ENCODE peak calls at places on chromosomes 2 and 18, in four cellular contexts. Z is HepG2, H is WTC11, K is K562. A is an unnamed sample.

GRCh38 chr2:37635359-37636208 is 35.9 kb downstream of the CDC42EP3 start:
- DNase-seq in Z (no peak), H (no peak), K (no peak), A (no peak)

GRCh38 chr2:98757904-98758421 is 27.0 kb upstream of the MGAT4A start:
- DNase-seq in Z (no peak), H (no peak), K (no peak), A (no peak)

GRCh38 chr2:208466133-208466919 is 59.7 kb downstream of the PTH2R start:
- DNase-seq in Z (peak; percentile 61), H (peak; percentile 46), K (peak; percentile 35), A (peak; percentile 55)

GRCh38 chr18:58227361-58227930 is 183.4 kb downstream of the NEDD4L start:
- DNase-seq in Z (no peak), H (no peak), K (no peak), A (no peak)

GRCh38 chr2:181810823-181811695 is 80.5 kb upstream of the ITPRID2 start:
- DNase-seq in Z (peak; percentile 74), H (no peak), K (peak; percentile 27), A (no peak)

GRCh38 chr18:44681039-44681595 is 429 bp downstream of the SETBP1 start:
- DNase-seq in Z (no peak), H (no peak), K (no peak), A (no peak)

GRCh38 chr18:59402432-59403090 is 43.5 kb upstream of the LMAN1 start:
- DNase-seq in Z (peak; percentile 90), H (peak; percentile 88), K (peak; percentile 41), A (peak; percentile 83)

GRCh38 chr2:25894135-25894830 is 16.0 kb upstream of the ASXL2 start:
- DNase-seq in Z (peak; percentile 49), H (no peak), K (no peak), A (no peak)

GRCh38 chr2:75199428-75200011 is at the start of gene TACR1:
- DNase-seq in Z (peak; percentile 41), H (peak; percentile 63), K (peak; percentile 25), A (peak; percentile 58)

GRCh38 chr2:232666051-232666805 is 30.9 kb upstream of the GIGYF2 start:
- DNase-seq in Z (no peak), H (no peak), K (no peak), A (no peak)

GRCh38 chr18:46883180-46883579 is 34.1 kb downstream of the PIAS2 start:
- DNase-seq in Z (no peak), H (no peak), K (no peak), A (no peak)

GRCh38 chr2:98551316-98551715 is 57.0 kb downstream of the COA5 start:
- DNase-seq in Z (no peak), H (no peak), K (no peak), A (no peak)

GRCh38 chr2:111186123-111186715 is 65.5 kb downstream of the BCL2L11 start:
- DNase-seq in Z (no peak), H (no peak), K (no peak), A (no peak)

GRCh38 chr2:174259981-174260380 is 11.6 kb upstream of the OLA1 start:
- DNase-seq in Z (no peak), H (no peak), K (no peak), A (no peak)

GRCh38 chr2:182050333-182050855 is 64.7 kb downstream of the PPP1R1C start:
- DNase-seq in Z (no peak), H (no peak), K (no peak), A (no peak)

GRCh38 chr2:235271936-235272335 is 221.9 kb upstream of the AGAP1 start:
- DNase-seq in Z (no peak), H (no peak), K (no peak), A (no peak)

GRCh38 chr2:112151701-112152440 is 13.7 kb downstream of the FBLN7 start:
- DNase-seq in Z (no peak), H (no peak), K (no peak), A (no peak)

GRCh38 chr2:240179186-240179815 is 38.8 kb upstream of the OTOS start:
- DNase-seq in Z (no peak), H (no peak), K (no peak), A (no peak)
- TF ChIP-seq ELF4 in Z (no peak), H (no peak), K (no peak), A (no peak)

DNA sequence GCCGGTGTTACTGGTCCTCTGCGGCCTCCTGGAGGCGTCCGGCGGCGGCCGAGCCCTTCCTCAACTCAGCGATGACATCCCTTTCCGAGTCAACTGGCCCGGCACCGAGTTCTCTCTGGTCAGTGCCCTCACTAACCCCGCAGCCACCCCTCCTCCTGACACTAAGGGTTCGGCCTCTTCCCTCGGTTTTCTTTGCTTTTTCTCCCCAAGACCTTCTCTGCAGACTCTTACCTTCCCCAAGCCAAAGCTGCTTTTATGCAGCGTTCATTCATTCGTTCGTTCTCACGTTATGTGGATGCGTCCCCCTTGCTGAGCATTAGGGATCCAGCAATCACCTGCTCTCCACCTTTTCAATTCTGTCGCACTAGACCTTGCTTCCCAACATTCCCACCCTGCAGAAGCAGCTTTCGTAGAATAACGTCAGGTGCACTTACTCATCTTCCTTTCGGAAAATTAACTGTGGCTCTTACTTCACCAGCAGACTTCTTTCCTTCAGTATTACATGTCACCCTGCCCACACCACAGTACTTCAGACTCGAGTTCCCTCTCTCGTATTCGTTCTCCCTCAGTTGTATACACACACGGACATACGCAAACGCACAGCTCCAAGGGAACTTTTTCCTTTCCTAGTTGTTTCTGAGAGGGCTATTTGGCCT is 539 bp downstream of the ERLEC1 start:
- DNase-seq in Z (peak; percentile 30), H (no peak), K (no peak), A (peak; percentile 15)
- TF ChIP-seq SP1 in Z (no peak), H (no peak), K (no peak), A (no peak)

GRCh38 chr2:154400891-154401290 is 297.6 kb upstream of the KCNJ3 start:
- DNase-seq in Z (no peak), H (no peak), K (no peak), A (no peak)

GRCh38 chr2:154402138-154402714 is 296.3 kb upstream of the KCNJ3 start:
- DNase-seq in Z (peak; percentile 53), H (no peak), K (no peak), A (peak; percentile 26)

GRCh38 chr2:154403242-154403790 is 295.2 kb upstream of the KCNJ3 start:
- DNase-seq in Z (peak; percentile 35), H (no peak), K (no peak), A (no peak)
- TF ChIP-seq ELF4 in Z (no peak), H (no peak), K (no peak), A (no peak)

DNA sequence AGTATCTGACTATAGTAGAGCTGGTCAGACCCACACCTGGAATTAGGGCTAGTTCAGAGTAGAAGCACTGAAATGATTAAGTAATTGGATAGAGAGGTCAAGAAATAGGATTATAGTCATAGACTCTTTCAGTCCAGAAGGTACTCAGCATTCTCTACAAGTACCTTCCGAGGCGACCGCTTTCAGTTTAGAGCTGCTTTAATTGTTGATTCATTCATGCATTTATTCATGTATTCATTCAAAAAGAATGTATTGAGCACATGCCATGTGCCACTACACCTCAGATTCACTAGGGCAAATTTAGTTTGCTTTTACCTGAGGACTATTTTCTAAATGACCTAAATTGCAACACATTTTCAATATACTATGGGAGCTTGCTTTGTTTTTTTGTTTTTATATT is 48.7 kb downstream of the CRIM1 start:
- DNase-seq in Z (no peak), H (no peak), K (no peak), A (no peak)
- TF ChIP-seq SP1 in Z (no peak), H (no peak), K (no peak), A (no peak)

GRCh38 chr18:31943895-31944816 is 1.2 kb upstream of the TRAPPC8 start:
- DNase-seq in Z (no peak), H (no peak), K (peak; percentile 20), A (no peak)
- TF ChIP-seq ELF4 in Z (no peak), H (no peak), K (no peak), A (no peak)

A was measured in HEK293T.